ENCODE peak calls at places on chromosomes 1 and 21, in four cellular contexts. One of them, this sample, is unnamed.

GRCh38 chr1:111990026-111990877 is 784 bp upstream of the KCND3 start:
- DNase-seq in AG04450: no peak
- DNase-seq in BE2C: no peak
- DNase-seq in chondrocyte: peak
- DNase-seq in this sample: peak

GRCh38 chr1:47797555-47797954 is 199.6 kb downstream of the TRABD2B start:
- DNase-seq in BE2C: peak
- DNase-seq in AG04450: no peak
- DNase-seq in chondrocyte: no peak
- DNase-seq in this sample: no peak

GRCh38 chr1:226827458-226827857 is 43.0 kb upstream of the PSEN2 start:
- DNase-seq in AG04450: no peak
- DNase-seq in BE2C: no peak
- DNase-seq in chondrocyte: no peak
- DNase-seq in this sample: no peak

GRCh38 chr1:152188673-152189591 is 29.9 kb upstream of the RPTN start:
- DNase-seq in AG04450: no peak
- DNase-seq in chondrocyte: peak
- DNase-seq in BE2C: peak
- DNase-seq in this sample: no peak

GRCh38 chr1:206430031-206430983 is 40.0 kb upstream of the IKBKE start:
- DNase-seq in BE2C: no peak
- DNase-seq in chondrocyte: no peak
- DNase-seq in AG04450: peak
- DNase-seq in this sample: no peak

GRCh38 chr21:42580076-42580792 is 66.6 kb downstream of the SLC37A1 start:
- DNase-seq in BE2C: no peak
- DNase-seq in AG04450: no peak
- DNase-seq in chondrocyte: peak
- DNase-seq in this sample: no peak

GRCh38 chr1:6948861-6949260 is 163.6 kb downstream of the CAMTA1 start:
- DNase-seq in AG04450: no peak
- DNase-seq in BE2C: peak
- DNase-seq in chondrocyte: no peak
- DNase-seq in this sample: no peak

GRCh38 chr1:183635112-183635605 is 424 bp downstream of the ARPC5 start:
- DNase-seq in chondrocyte: no peak
- DNase-seq in AG04450: no peak
- DNase-seq in BE2C: peak
- DNase-seq in this sample: peak

GRCh38 chr1:210132582-210132981 is 100.0 kb upstream of the SERTAD4 start:
- DNase-seq in chondrocyte: no peak
- DNase-seq in AG04450: peak
- DNase-seq in BE2C: no peak
- DNase-seq in this sample: no peak

GRCh38 chr1:60974973-60975372 is 107.4 kb upstream of the NFIA start:
- DNase-seq in chondrocyte: no peak
- DNase-seq in AG04450: no peak
- DNase-seq in BE2C: no peak
- DNase-seq in this sample: no peak

GRCh38 chr1:60981357-60981756 is 101.0 kb upstream of the NFIA start:
- DNase-seq in AG04450: no peak
- DNase-seq in chondrocyte: no peak
- DNase-seq in BE2C: no peak
- DNase-seq in this sample: no peak

GRCh38 chr1:60982539-60982938 is 99.8 kb upstream of the NFIA start:
- DNase-seq in chondrocyte: no peak
- DNase-seq in AG04450: no peak
- DNase-seq in BE2C: no peak
- DNase-seq in this sample: no peak

GRCh38 chr1:60977661-60978060 is 104.7 kb upstream of the NFIA start:
- DNase-seq in AG04450: no peak
- DNase-seq in chondrocyte: no peak
- DNase-seq in BE2C: no peak
- DNase-seq in this sample: no peak

DNA sequence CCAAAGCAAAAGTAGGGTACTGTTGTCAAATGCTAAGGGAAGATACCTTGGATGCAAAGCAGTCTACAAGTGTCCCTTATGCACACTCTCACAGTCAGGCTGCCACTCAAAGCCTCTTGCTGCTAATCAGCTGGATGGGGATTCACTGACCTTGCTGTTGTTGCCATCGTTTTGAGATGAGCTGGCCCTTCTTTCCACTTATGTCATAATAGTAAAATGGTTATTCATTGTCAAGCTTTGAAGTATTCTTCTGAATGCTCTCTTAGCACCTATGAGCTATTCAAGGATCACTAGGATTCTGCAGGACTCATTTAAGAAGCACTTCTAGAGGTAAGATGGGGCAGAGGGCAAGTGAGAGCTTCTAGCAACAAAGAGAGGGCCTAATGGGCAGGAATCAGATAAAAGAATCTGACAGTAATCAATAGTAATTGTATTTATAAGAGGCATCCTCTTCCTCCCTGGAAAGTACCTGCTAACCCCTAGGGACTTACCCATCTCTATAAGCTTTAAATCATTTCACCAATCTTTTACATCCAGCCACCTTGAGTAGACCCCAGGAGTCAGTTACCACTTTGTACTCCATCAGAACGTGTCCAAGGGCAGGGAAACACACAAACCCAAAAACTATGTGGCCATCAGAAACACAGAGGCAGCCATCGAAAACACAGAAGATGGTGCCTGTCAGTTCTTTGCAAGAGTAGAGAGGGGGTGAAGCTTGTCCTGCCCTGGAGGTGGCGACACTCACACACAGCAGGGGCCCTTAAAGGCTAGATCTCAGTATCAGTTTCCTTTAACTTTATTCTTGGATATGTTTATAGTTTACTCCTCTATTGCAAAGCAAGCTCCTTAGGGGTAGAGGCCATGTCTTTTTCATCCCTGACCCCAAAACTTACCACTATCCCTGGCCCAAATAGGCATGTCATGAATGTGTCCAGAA is 103.7 kb upstream of the NFIA start:
- DNase-seq in AG04450: no peak
- DNase-seq in chondrocyte: no peak
- DNase-seq in BE2C: peak
- DNase-seq in this sample: no peak
- TF ChIP-seq CTCF in AG04450: peak
- TF ChIP-seq CTCF in chondrocyte: peak
- TF ChIP-seq CTCF in BE2C: peak
- TF ChIP-seq CTCF in this sample: peak

GRCh38 chr1:103948526-103948925 is 198.8 kb downstream of the AMY1C start:
- DNase-seq in BE2C: no peak
- DNase-seq in chondrocyte: no peak
- DNase-seq in AG04450: no peak
- DNase-seq in this sample: no peak
- TF ChIP-seq CTCF in BE2C: peak
- TF ChIP-seq CTCF in chondrocyte: peak
- TF ChIP-seq CTCF in AG04450: peak
- TF ChIP-seq CTCF in this sample: peak

GRCh38 chr1:187692799-187693198 is 864.0 kb downstream of the PLA2G4A start:
- DNase-seq in BE2C: no peak
- DNase-seq in AG04450: no peak
- DNase-seq in chondrocyte: no peak
- DNase-seq in this sample: no peak

GRCh38 chr1:187689137-187689536 is 860.4 kb downstream of the PLA2G4A start:
- DNase-seq in chondrocyte: no peak
- DNase-seq in AG04450: peak
- DNase-seq in BE2C: no peak
- DNase-seq in this sample: no peak

GRCh38 chr1:187696092-187696491 is 867.3 kb downstream of the PLA2G4A start:
- DNase-seq in AG04450: no peak
- DNase-seq in BE2C: peak
- DNase-seq in chondrocyte: no peak
- DNase-seq in this sample: no peak

GRCh38 chr1:187691439-187691838 is 862.7 kb downstream of the PLA2G4A start:
- DNase-seq in BE2C: no peak
- DNase-seq in AG04450: peak
- DNase-seq in chondrocyte: no peak
- DNase-seq in this sample: no peak
- TF ChIP-seq CTCF in BE2C: no peak
- TF ChIP-seq CTCF in AG04450: no peak
- TF ChIP-seq CTCF in chondrocyte: no peak
- TF ChIP-seq CTCF in this sample: no peak

DNA sequence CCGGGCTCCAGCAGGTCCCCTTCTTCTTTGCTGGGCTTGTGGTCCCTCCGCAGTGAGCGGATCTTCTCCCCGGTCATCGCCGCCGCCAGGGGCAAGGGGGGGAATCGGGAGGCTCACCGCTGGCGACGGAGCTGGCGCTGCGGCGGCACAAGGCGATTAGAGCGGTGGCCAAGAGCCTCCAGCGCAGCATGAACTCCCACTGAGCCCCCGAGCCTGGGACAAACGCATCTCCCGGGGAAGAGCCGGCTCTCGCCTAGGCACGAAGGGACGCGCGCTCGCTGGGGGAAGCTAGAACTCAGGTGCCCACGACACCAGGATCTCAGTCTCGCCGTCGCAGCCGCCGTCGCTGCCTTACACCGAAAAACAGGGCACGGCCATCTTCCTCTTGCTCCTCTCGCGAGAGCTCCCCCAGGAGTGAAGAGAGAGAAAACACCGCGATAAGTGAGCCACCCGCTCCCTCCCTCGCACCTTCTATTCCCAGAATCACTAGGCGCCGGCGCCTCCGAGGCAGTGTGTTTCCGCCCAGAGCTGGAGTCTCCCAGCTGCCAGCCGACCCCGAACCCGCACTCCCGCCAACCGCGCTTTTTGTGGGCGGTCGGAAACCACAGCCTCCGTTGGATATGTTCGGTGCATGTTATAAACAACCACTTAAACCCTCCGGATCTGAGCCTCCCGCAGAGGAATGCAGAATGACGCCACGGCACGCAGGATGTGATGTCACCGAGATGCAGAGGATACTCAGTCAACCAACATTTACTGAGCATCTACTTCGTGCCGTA is at the start of gene ANKRD13C:
- DNase-seq in BE2C: peak
- DNase-seq in chondrocyte: peak
- DNase-seq in AG04450: peak
- DNase-seq in this sample: peak
- TF ChIP-seq CTCF in BE2C: no peak
- TF ChIP-seq CTCF in chondrocyte: no peak
- TF ChIP-seq CTCF in AG04450: peak
- TF ChIP-seq CTCF in this sample: no peak

DNA sequence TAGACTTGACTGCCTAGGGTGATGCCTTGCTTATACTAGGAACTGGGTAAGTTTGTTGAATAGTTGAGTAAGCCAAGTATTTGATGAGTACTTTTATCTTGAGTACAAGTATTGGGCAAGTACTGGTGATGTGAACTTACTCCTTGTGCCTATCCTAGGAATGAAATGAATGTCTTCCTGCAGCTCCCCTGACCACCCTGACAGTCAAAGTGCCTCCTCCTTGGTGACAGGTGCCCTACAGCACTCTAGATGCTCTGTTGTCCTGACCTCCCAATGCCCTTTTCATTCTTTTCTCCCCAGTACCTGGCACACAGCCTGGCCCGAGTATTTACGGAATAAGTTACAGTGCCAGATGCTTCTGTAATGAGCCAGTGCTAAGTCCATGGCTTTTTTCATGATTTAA is 25.5 kb downstream of the PCSK9 start:
- DNase-seq in AG04450: peak
- DNase-seq in chondrocyte: no peak
- DNase-seq in BE2C: no peak
- DNase-seq in this sample: no peak
- TF ChIP-seq CTCF in AG04450: no peak
- TF ChIP-seq CTCF in chondrocyte: no peak
- TF ChIP-seq CTCF in BE2C: no peak
- TF ChIP-seq CTCF in this sample: no peak

DNA sequence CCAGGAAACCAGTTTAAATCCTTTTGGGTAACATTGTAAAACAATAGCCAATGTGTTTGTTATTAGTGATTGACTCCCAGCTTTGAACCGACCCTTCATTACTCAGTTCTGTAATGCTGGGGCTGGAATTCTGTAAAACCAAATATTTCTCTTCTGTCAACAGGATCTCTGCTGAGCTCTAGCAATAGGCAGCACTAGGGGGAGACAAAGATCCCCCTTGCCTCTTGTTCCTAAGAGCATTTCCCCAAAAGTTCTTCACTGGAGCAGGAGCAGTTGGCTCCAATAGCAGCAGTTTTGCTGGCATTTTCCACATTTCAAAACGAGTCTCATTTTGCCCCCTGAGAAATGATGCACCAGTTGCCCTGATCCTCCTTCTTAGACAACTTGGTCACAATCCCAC is 1671.1 kb downstream of the MRPL39 start:
- DNase-seq in AG04450: peak
- DNase-seq in chondrocyte: no peak
- DNase-seq in BE2C: peak
- DNase-seq in this sample: no peak
- TF ChIP-seq CTCF in AG04450: peak
- TF ChIP-seq CTCF in chondrocyte: peak
- TF ChIP-seq CTCF in BE2C: peak
- TF ChIP-seq CTCF in this sample: no peak

GRCh38 chr1:48841466-48841865 is 64.8 kb upstream of the BEND5 start:
- DNase-seq in BE2C: no peak
- DNase-seq in AG04450: no peak
- DNase-seq in chondrocyte: no peak
- DNase-seq in this sample: no peak

DNA sequence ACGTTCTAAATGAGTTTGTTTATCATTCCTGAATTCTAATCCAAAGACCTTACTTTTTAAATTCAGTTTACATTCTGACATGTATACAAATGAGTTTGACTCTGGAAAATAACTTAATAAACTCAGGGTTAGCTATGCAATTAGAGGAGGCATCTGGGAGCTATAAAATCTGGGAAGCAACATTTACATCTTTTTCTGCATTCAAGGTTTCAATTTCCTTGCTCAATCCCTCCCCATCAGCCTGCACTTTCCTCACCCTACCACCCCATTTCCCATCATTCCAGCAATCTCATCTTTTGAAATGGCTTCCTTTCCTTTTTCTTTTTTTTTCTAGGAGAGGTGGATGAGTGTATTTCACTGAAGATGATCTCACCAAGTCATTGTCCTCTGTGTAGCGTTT is 65.3 kb upstream of the BEND5 start:
- DNase-seq in chondrocyte: no peak
- DNase-seq in BE2C: no peak
- DNase-seq in AG04450: no peak
- DNase-seq in this sample: no peak
- TF ChIP-seq CTCF in chondrocyte: no peak
- TF ChIP-seq CTCF in BE2C: no peak
- TF ChIP-seq CTCF in AG04450: no peak
- TF ChIP-seq CTCF in this sample: no peak

This sample was measured in mesothelial cell of epicardium.